ENCODE peak calls at places on chromosome 21, in seven cellular contexts. S, E, H, Q, P, G and U are unnamed samples.

GRCh38 chr21:34630536-34631143 is 15.7 kb upstream of the RCAN1 start:
- DNase-seq in E (peak; percentile 75), S (peak; percentile 75), P (peak; percentile 67), H (peak; percentile 64), G (no peak), Q (no peak), U (peak; percentile 76)

GRCh38 chr21:31711326-31711725 is 20.6 kb downstream of the SCAF4 start:
- DNase-seq in H (no peak), E (no peak), P (no peak), S (no peak), Q (no peak), G (no peak), U (no peak)

GRCh38 chr21:36330904-36331303 is 10.9 kb downstream of the MORC3 start:
- DNase-seq in G (no peak), H (peak; percentile 57), S (peak; percentile 71), P (peak; percentile 65), Q (peak; percentile 57), E (peak; percentile 72), U (peak; percentile 74)

GRCh38 chr21:35925497-35925896 is 134.8 kb downstream of the SETD4 start:
- DNase-seq in G (no peak), E (peak; percentile 71), S (peak; percentile 67), P (peak; percentile 80), Q (peak; percentile 39), H (peak; percentile 68), U (peak; percentile 8)

GRCh38 chr21:35333831-35334593 is 284.9 kb upstream of the RUNX1 start:
- DNase-seq in S (no peak), E (no peak), G (no peak), P (no peak), H (no peak), Q (no peak), U (no peak)

GRCh38 chr21:15062566-15062965 is 2.2 kb downstream of the NRIP1 start:
- DNase-seq in Q (no peak), E (peak; percentile 50), P (peak; percentile 62), H (peak; percentile 32), G (no peak), S (peak; percentile 51), U (peak; percentile 10)

GRCh38 chr21:15005391-15005790 is 59.4 kb downstream of the NRIP1 start:
- DNase-seq in Q (no peak), H (no peak), P (no peak), S (no peak), G (no peak), E (no peak), U (no peak)

GRCh38 chr21:36104306-36105300 is 30.3 kb upstream of the CBR3 start:
- DNase-seq in S (peak; percentile 46), P (peak; percentile 77), Q (peak; percentile 35), H (peak; percentile 88), G (peak; percentile 39), E (peak; percentile 46), U (peak; percentile 31)

GRCh38 chr21:17903029-17903806 is 84.1 kb upstream of the C21orf91 start:
- DNase-seq in G (no peak), P (peak; percentile 55), H (peak; percentile 57), E (peak; percentile 65), Q (no peak), S (peak; percentile 62), U (peak; percentile 35)

GRCh38 chr21:32335601-32336575 is 37.2 kb downstream of the MRAP start:
- DNase-seq in H (no peak), Q (no peak), G (no peak), P (no peak), S (no peak), E (peak; percentile 34), U (no peak)

GRCh38 chr21:17002628-17003027 is 510.2 kb upstream of the CXADR start:
- DNase-seq in G (no peak), S (peak; percentile 7), E (no peak), P (no peak), H (no peak), Q (no peak), U (no peak)

GRCh38 chr21:29854795-29855194 is 85.0 kb downstream of the GRIK1 start:
- DNase-seq in G (no peak), Q (no peak), S (no peak), E (no peak), H (no peak), P (no peak), U (no peak)

GRCh38 chr21:17769049-17769845 is 49.9 kb downstream of the C21orf91 start:
- DNase-seq in Q (no peak), E (no peak), H (peak; percentile 6), P (peak; percentile 7), S (no peak), G (no peak), U (no peak)

GRCh38 chr21:28867401-28867800 is 125.3 kb downstream of the LTN1 start:
- DNase-seq in P (peak; percentile 56), Q (no peak), H (peak; percentile 11), S (peak; percentile 63), G (no peak), E (peak; percentile 14), U (no peak)

GRCh38 chr21:29235714-29236197 is 63.0 kb upstream of the BACH1 start:
- DNase-seq in E (no peak), H (no peak), G (no peak), Q (no peak), P (no peak), S (no peak), U (peak; percentile 89)

GRCh38 chr21:35737899-35738341 is 322.4 kb downstream of the SETD4 start:
- DNase-seq in Q (no peak), H (no peak), G (no peak), P (peak; percentile 73), S (peak; percentile 80), E (peak; percentile 69), U (peak; percentile 67)

GRCh38 chr21:35223480-35224156 is 174.5 kb upstream of the RUNX1 start:
- DNase-seq in H (no peak), Q (no peak), P (peak; percentile 47), E (no peak), S (no peak), G (no peak), U (no peak)

GRCh38 chr21:30718239-30718909 is at the start of gene KRTAP21-3:
- DNase-seq in E (peak; percentile 7), P (peak; percentile 43), S (peak; percentile 4), H (peak; percentile 67), Q (no peak), G (no peak), U (peak; percentile 3)

GRCh38 chr21:15932681-15933200 is 203.0 kb downstream of the USP25 start:
- DNase-seq in Q (no peak), P (no peak), S (no peak), G (no peak), E (no peak), H (no peak), U (no peak)

DNA sequence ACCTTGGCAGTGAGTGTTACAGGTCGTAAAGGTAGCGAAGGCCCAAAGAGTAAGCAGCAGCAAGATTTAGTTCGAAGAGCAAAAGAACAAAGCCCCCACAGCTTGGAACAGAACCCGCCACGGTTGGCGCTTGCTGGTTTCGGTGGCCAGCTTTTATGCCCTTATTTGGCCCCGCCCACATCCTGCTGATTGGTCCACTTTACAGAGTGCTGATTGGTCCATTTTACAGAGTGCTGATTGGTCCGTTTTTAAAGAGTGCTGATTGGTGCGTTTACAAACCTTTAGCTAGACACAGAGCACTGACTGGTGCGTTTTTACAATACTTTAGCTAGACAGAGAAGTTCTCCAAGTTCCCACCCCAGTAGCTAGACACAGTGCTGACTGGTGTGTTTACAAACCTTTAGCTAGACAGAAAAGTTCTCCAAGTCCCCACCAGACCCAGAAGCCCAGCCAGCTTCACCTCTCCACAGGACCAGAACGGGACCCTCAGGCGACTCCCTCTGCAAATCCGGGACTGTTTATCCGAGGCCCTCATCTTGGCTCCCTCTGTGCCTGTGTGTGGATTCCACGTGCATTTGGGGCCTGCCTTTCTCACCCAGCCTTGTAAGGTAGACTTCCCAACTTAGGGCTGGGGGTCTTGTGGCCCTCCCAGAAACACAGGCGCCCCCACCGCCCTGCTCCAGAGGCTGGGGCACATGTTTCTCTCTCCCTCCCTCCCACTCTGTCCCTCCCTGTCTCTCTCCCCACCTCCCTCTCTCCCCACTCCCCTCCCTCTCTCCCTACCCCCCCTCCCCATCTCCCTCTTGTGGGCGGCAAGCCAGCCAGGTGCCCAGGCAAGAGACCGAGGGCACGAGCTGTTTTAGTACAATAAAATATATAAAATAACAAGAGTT is 12.6 kb downstream of the FTCD start:
- DNase-seq in G (peak; percentile 37), S (no peak), H (no peak), E (no peak), P (no peak), Q (no peak), U (no peak)
- H3K4me3 ChIP-seq in G (no peak overlapping the region), S (no peak overlapping the region), H (no peak overlapping the region), E (no peak overlapping the region), P (no peak overlapping the region), Q (no peak overlapping the region), U (no peak overlapping the region)

GRCh38 chr21:42974832-42975820 is 764 bp downstream of the PKNOX1 start:
- DNase-seq in P (peak; percentile 46), H (peak; percentile 60), G (peak; percentile 68), S (peak; percentile 56), Q (peak; percentile 63), E (peak; percentile 70), U (peak; percentile 77)

GRCh38 chr21:42970946-42971653 is 3.3 kb upstream of the PKNOX1 start:
- DNase-seq in E (no peak), H (no peak), S (no peak), P (no peak), Q (no peak), G (no peak), U (no peak)

GRCh38 chr21:42973991-42974831 is at the start of gene PKNOX1:
- DNase-seq in H (peak; percentile 99), E (peak; percentile 99), S (peak; percentile 98), Q (peak; percentile 100), G (peak; percentile 100), P (peak; percentile 97), U (peak; percentile 100)

GRCh38 chr21:42971897-42972275 is 2.5 kb upstream of the PKNOX1 start:
- DNase-seq in H (no peak), E (no peak), Q (peak; percentile 29), S (no peak), G (no peak), P (no peak), U (no peak)

GRCh38 chr21:42973309-42973990 is 912 bp upstream of the PKNOX1 start:
- DNase-seq in H (no peak), Q (no peak), S (no peak), G (peak; percentile 46), E (no peak), P (no peak), U (no peak)
- TF ChIP-seq CTCF in H (peak; percentile 4), Q (no peak), S (no peak), G (no peak), E (no peak), P (no peak), U (no peak)

GRCh38 chr21:42317826-42318746 is 2.9 kb upstream of the TFF3 start:
- DNase-seq in P (no peak), Q (no peak), H (no peak), S (no peak), G (no peak), E (no peak), U (no peak)
- H3K4me3 ChIP-seq in P (no peak overlapping the region), Q (no peak overlapping the region), H (no peak overlapping the region), S (no peak overlapping the region), G (no peak overlapping the region), E (no peak overlapping the region), U (no peak overlapping the region)

DNA sequence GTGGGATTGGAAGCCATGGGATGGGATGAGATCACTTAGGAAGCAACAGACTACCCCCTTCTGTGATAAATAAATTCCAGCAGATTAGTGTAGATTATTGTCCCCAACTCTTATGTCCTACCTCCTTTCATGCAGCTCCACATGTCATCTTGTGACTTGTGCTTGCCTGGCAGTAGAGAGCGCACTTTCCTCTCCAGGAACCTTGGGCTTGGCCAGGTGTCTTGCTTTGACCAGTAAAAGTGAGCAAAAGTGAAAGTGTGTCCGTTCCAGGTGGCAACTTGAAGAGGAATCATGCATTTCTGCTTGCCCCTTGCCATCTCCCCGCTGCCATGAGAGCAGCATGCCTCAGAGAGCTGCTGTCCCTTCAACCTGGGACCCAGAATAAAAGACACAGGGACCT is 122.9 kb upstream of the ERG start:
- DNase-seq in E (no peak), G (no peak), Q (no peak), H (no peak), S (no peak), P (no peak), U (peak; percentile 54)
- TF ChIP-seq CTCF in E (no peak), G (no peak), Q (no peak), H (no peak), S (no peak), P (no peak), U (no peak)